ENCODE peak calls at places on chromosomes 7 and 10, in eight cellular contexts. J is Calu3; F is lower lobe of right lung; W is fibroblast of lung; G is CD4-positive, alpha-beta T cell; A is cardiac muscle cell; T is LNCaP clone FGC; O is chondrocyte. B is an unnamed sample.

GRCh38 chr10:21532694-21533576 is 1.1 kb upstream of the MLLT10 start:
- DNase-seq in T (no peak), W (peak), O (no peak), F (no peak), J (no peak), G (no peak), A (no peak), B (no peak)

GRCh38 chr7:91557789-91558396 is 293.7 kb downstream of the FZD1 start:
- DNase-seq in A (peak), F (no peak), T (no peak), J (no peak), W (peak), O (no peak), G (no peak), B (no peak)

GRCh38 chr7:68176974-68177373 is 1180.3 kb downstream of the TYW1 start:
- DNase-seq in W (peak), G (no peak), O (peak), T (peak), J (no peak), F (no peak), A (peak), B (peak)

GRCh38 chr10:36675458-36675880 is 449.9 kb upstream of the ANKRD30A start:
- DNase-seq in O (no peak), T (no peak), J (no peak), G (no peak), A (peak), F (no peak), W (peak), B (no peak)

GRCh38 chr10:52451817-52452216 is 137.7 kb downstream of the DKK1 start:
- DNase-seq in O (no peak), A (peak), G (no peak), J (no peak), T (no peak), W (peak), F (no peak), B (no peak)

GRCh38 chr10:115049957-115050356 is 43.2 kb upstream of the ATRNL1 start:
- DNase-seq in F (no peak), J (no peak), W (peak), T (no peak), A (peak), G (no peak), O (no peak), B (no peak)

GRCh38 chr7:137957887-137958286 is 44.0 kb downstream of the CREB3L2 start:
- DNase-seq in W (no peak), A (peak), J (no peak), T (no peak), O (no peak), G (no peak), F (no peak), B (no peak)

GRCh38 chr7:74579800-74580685 is 77.5 kb upstream of the GTF2I start:
- DNase-seq in J (peak), W (peak), F (peak), G (no peak), O (no peak), A (peak), T (no peak), B (no peak)

GRCh38 chr10:30782543-30783461 is 153.2 kb upstream of the LYZL2 start:
- DNase-seq in O (no peak), J (peak), A (peak), G (no peak), W (peak), T (no peak), F (no peak), B (no peak)

GRCh38 chr10:133285217-133285616 is 8.5 kb upstream of the ADAM8 start:
- DNase-seq in T (no peak), W (no peak), O (no peak), F (no peak), G (no peak), J (no peak), A (no peak), B (no peak)

GRCh38 chr7:7771452-7771851 is 53.0 kb upstream of the RPA3 start:
- DNase-seq in J (no peak), F (no peak), G (no peak), W (peak), T (no peak), O (no peak), A (no peak), B (no peak)

GRCh38 chr7:45970454-45970853 is 49.4 kb upstream of the IGFBP3 start:
- DNase-seq in A (no peak), T (no peak), W (no peak), J (no peak), F (no peak), O (no peak), G (no peak), B (no peak)

GRCh38 chr10:98664329-98665042 is 217.8 kb upstream of the HPS1 start:
- DNase-seq in A (peak), T (no peak), W (no peak), O (no peak), F (no peak), J (peak), G (peak), B (no peak)

GRCh38 chr10:99676895-99677294 is 17.6 kb downstream of the ENTPD7 start:
- DNase-seq in J (no peak), W (peak), A (peak), G (no peak), T (no peak), O (no peak), F (no peak), B (no peak)

GRCh38 chr7:93535616-93536015 is 38.9 kb downstream of the CALCR start:
- DNase-seq in T (no peak), F (no peak), J (no peak), G (no peak), O (no peak), W (no peak), A (no peak), B (no peak)

GRCh38 chr7:115478426-115478825 is 552.1 kb downstream of the TFEC start:
- DNase-seq in A (no peak), T (no peak), O (no peak), F (no peak), G (no peak), W (peak), J (no peak), B (no peak)

GRCh38 chr7:151813997-151814396 is 62.9 kb downstream of the PRKAG2 start:
- DNase-seq in F (peak), J (no peak), T (no peak), W (peak), A (peak), G (no peak), O (peak), B (no peak)

GRCh38 chr10:74290703-74291102 is 139.7 kb downstream of the ADK start:
- DNase-seq in W (peak), T (no peak), J (no peak), A (peak), O (no peak), G (no peak), F (no peak), B (no peak)

GRCh38 chr10:510415-510881 is 179.0 kb downstream of the DIP2C start:
- DNase-seq in F (no peak), J (no peak), A (no peak), G (no peak), O (peak), T (no peak), W (no peak), B (no peak)

GRCh38 chr7:65846008-65846570 is 26.8 kb upstream of the VKORC1L1 start:
- DNase-seq in G (no peak), F (no peak), J (no peak), T (peak), O (no peak), A (no peak), W (no peak), B (no peak)

GRCh38 chr10:14594878-14595525 is 179.7 kb downstream of the FAM107B start:
- DNase-seq in W (no peak), O (no peak), T (no peak), F (no peak), G (no peak), A (no peak), J (no peak), B (no peak)

DNA sequence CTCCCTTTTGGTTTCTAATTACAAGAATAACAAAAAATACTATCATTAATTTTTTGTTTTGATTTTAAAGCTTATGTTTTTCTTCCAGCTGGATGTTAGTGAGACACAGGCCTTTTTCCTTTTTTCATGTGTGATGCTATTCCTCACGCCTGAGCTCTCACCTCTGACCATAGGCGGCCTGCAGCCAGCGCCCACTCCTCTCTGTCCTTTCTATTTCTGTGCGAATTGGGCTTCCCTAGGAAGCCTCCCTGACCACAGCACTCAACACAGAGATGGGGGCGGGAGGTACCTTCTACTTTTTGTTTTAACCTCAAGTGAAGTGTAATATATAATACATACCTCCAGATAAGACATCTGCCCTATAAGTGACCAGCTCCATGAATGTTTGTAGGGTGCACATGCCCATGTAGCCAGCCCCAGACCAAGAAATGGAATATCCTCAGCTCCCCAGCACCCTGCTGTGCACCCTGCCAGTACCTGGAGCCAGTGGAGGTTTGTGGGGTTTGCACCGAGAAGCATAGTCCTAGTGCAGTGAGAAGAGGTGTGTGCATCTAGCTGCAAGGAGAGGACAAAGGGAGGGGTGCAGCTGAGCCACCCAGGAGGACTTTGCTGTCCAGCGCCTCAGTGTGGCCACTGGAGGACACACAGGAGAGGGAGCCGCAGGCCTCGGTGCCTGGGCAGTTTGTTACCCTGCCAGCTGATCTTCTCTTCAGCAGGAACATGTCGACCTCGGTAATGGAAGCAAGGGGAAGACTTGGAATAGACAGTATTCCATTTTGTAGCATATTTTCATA is 38.5 kb downstream of the BNIP3 start:
- DNase-seq in F (no peak), A (peak), W (no peak), J (peak), G (peak), O (peak), T (no peak), B (no peak)
- TF ChIP-seq CTCF in F (peak), A (peak), W (peak), J (no peak), G (peak), O (peak), T (peak), B (peak)

GRCh38 chr7:76393116-76394031 is 16.1 kb downstream of the SSC4D start:
- DNase-seq in T (peak), W (peak), J (peak), G (peak), F (peak), O (peak), A (peak), B (peak)
- TF ChIP-seq CTCF in T (no peak), W (no peak), J (no peak), G (no peak), F (no peak), O (peak), A (no peak), B (no peak)

DNA sequence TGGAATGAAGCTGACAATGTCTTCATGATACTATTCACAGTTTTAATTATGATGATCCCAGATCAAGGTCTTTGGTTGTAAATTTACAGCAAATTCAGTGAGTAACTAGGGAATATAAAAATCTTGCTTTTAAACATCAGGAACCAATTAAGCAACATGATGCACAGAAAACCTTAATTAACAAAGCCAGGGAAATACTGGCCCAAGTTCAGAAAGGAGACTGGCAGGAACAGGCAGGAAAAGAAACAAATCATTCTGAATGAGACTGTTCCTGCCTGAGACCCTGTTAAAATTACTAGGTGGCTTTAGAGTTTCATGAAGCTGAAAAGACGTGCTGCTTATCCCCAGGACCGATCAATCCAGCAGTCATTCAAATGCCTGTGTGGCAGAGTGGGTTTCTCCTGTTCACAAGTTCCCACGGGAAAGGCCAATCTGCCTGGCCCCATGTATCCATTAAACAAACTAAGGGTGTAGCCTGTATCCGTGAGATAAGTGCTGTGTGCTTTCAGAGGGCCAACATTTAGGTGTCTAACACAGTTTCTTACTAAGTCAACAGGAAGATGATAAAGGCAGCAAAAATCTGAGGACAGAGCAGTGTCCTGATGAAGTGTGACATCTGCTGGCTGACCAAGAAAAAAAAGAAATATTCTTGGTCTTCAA is 34.4 kb downstream of the PUS7 start:
- DNase-seq in A (peak), F (no peak), T (peak), O (no peak), J (peak), W (peak), G (no peak), B (no peak)
- TF ChIP-seq CTCF in A (peak), F (peak), T (peak), O (peak), J (no peak), W (peak), G (peak), B (peak)

GRCh38 chr10:23294638-23295247 is 49.9 kb downstream of the C10orf67 start:
- DNase-seq in O (no peak), T (no peak), F (no peak), J (no peak), A (peak), G (no peak), W (no peak), B (no peak)
- TF ChIP-seq CTCF in O (peak), T (no peak), F (peak), J (peak), A (peak), G (no peak), W (peak), B (peak)

GRCh38 chr7:119232091-119232490 is 1007.6 kb downstream of the ANKRD7 start:
- DNase-seq in O (no peak), G (no peak), W (no peak), T (no peak), A (no peak), J (no peak), F (no peak), B (no peak)
- TF ChIP-seq CTCF in O (no peak), G (no peak), W (no peak), T (no peak), A (no peak), J (no peak), F (no peak), B (no peak)

DNA sequence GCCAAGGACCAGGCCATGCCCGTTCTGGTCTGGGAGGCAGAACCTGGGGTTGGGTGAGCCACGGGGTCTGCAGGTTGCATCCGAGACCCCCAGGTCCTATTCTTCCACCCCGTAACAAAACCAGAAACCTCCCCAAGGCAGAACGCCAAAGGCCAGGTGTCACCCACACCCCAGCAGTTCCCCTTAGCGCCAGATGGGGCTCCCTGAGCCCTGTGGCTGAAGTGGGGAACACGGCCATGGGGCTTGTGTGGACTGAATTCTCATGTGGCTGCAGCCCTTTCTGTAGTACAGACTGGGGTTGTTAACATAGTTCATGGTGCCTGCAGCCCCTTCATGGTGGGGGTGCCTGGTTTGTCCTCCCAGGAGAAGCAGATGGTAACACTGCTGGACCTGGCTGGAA is 10.2 kb downstream of the BRI3 start:
- DNase-seq in A (no peak), W (no peak), O (no peak), F (no peak), J (no peak), G (no peak), T (no peak), B (no peak)
- TF ChIP-seq CTCF in A (peak), W (peak), O (peak), F (peak), J (no peak), G (no peak), T (no peak), B (peak)

DNA sequence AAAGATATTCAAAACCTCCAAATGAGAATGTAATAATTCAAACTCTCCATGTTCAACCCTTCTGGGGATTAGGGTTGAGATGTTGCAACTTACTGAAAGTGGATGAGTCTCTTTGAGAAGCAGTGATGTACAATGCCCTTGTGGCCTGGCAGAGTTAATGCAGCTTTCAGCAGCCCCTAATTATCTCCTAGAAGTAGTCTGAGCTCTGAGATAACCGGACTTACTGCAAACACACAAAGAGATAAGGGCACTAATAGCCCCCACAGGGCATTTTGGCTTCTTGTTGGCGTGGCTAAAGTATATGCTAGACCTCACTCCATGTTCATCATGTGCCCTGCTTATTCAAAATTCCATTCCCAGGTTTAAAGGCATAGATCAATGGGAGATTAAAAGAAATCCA is 404.7 kb downstream of the NEBL start:
- DNase-seq in J (no peak), W (no peak), G (no peak), O (no peak), F (no peak), T (no peak), A (no peak), B (no peak)
- TF ChIP-seq CTCF in J (no peak), W (peak), G (no peak), O (peak), F (no peak), T (no peak), A (no peak), B (peak)

DNA sequence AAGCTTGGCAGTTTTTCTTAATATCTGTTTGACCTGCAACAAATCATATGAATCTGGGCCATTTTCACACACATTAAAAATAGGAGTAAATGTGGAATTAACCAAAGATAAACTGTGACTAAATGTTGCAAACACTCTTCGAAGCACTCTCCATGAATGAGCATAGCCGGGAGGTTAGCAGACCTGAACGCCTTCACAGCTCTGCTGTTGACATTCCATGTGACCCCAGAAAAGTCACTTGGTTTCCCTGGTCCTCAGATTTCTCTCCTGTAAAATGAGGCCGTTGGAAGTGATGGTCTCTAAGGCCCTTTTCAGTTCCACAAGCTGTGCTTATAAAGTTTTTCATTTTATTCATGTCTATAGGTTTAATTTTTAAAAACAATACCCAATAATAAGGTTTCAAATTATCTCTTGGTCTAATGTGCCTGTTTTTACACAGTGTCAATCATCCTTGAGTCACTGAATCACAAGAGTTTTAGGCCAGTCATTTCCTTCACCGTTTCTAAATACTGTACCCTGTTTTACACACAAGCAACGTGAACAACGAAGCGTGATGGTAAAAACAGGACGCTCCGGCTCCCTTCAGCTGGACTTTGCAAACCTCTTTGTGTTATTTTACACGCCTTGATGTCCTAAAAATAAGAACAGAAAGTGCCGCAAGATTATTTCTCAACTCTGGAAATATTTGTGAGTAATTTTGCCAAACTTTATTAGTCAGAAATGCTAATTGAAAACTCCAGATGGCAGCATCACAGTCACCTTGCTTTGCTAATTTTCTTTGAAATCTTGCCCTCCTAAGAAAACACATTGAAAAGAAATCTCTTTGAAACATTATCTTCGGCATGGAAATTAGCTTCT is 38.6 kb upstream of the MET start:
- DNase-seq in T (no peak), O (no peak), G (no peak), W (peak), J (no peak), A (peak), F (no peak), B (no peak)
- TF ChIP-seq CTCF in T (no peak), O (peak), G (no peak), W (no peak), J (no peak), A (peak), F (no peak), B (no peak)

GRCh38 chr7:38411404-38411803 is 138.0 kb upstream of the TARP start:
- DNase-seq in A (peak), W (peak), O (no peak), G (no peak), J (peak), F (no peak), T (no peak), B (no peak)
- TF ChIP-seq CTCF in A (peak), W (peak), O (peak), G (no peak), J (peak), F (no peak), T (peak), B (peak)